ENCODE peak calls at places on chromosomes 12 and 14, in four cellular contexts. T, W, D and G are unnamed samples.

GRCh38 chr12:4859478-4860210 is 50.1 kb upstream of the KCNA1 start:
- DNase-seq in D (no peak), W (no peak), T (no peak), G (no peak)

GRCh38 chr14:104967414-104968152 is 10.6 kb downstream of the AHNAK2 start:
- DNase-seq in T (no peak), D (no peak), W (no peak), G (peak; percentile 61)

GRCh38 chr14:68619805-68620574 is 172.9 kb downstream of the ZFP36L1 start:
- DNase-seq in T (peak; percentile 92), W (no peak), D (no peak), G (peak; percentile 17)

GRCh38 chr12:70733385-70733784 is 96.2 kb upstream of the PTPRB start:
- DNase-seq in W (peak; percentile 28), T (no peak), D (no peak), G (no peak)

GRCh38 chr12:109842021-109842420 is 8.8 kb upstream of the TRPV4 start:
- DNase-seq in D (no peak), T (no peak), W (no peak), G (no peak)

GRCh38 chr14:94467728-94468520 is 8.1 kb downstream of the SERPINA9 start:
- DNase-seq in D (no peak), W (no peak), T (no peak), G (no peak)

GRCh38 chr12:132270969-132271754 is 58.2 kb downstream of the GALNT9 start:
- DNase-seq in D (no peak), T (no peak), W (no peak), G (no peak)

GRCh38 chr12:89817501-89818226 is 109.0 kb upstream of the ATP2B1 start:
- DNase-seq in W (no peak), D (no peak), T (no peak), G (no peak)

GRCh38 chr12:29732211-29732992 is 51.3 kb downstream of the TMTC1 start:
- DNase-seq in W (no peak), T (no peak), D (no peak), G (no peak)

GRCh38 chr12:124422142-124422569 is 127.3 kb downstream of the RFLNA start:
- DNase-seq in W (no peak), T (peak; percentile 55), D (peak; percentile 81), G (peak; percentile 68)

GRCh38 chr12:21893924-21894323 is 47.3 kb downstream of the ABCC9 start:
- DNase-seq in T (no peak), D (no peak), W (no peak), G (no peak)

GRCh38 chr12:81329088-81329487 is 251.2 kb downstream of the ACSS3 start:
- DNase-seq in W (no peak), D (no peak), T (no peak), G (no peak)

GRCh38 chr12:82874935-82875334 is 188.2 kb downstream of the TMTC2 start:
- DNase-seq in T (no peak), D (no peak), W (no peak), G (no peak)

GRCh38 chr12:93430280-93430679 is 11.5 kb downstream of the UBE2N start:
- DNase-seq in T (no peak), W (no peak), D (no peak), G (no peak)

GRCh38 chr14:73289308-73289707 is 52.0 kb downstream of the PAPLN start:
- DNase-seq in W (no peak), T (no peak), D (no peak), G (no peak)

GRCh38 chr14:46344327-46344937 is 307.1 kb downstream of the RPL10L start:
- DNase-seq in W (peak; percentile 23), T (no peak), D (no peak), G (no peak)
- TF ChIP-seq CTCF in W (no peak), T (peak; percentile 13), D (peak; percentile 52), G (no peak)

GRCh38 chr14:100219126-100219785 is 19.7 kb upstream of the YY1 start:
- DNase-seq in W (peak; percentile 73), D (no peak), T (peak; percentile 79), G (no peak)

GRCh38 chr14:100222219-100223093 is 16.5 kb upstream of the YY1 start:
- DNase-seq in W (no peak), D (no peak), T (no peak), G (no peak)

GRCh38 chr14:100223332-100224171 is 15.4 kb upstream of the YY1 start:
- DNase-seq in D (no peak), W (no peak), T (no peak), G (no peak)

GRCh38 chr14:100224229-100224628 is 14.7 kb upstream of the YY1 start:
- DNase-seq in T (no peak), D (no peak), W (no peak), G (no peak)

GRCh38 chr14:100221419-100222218 is 17.3 kb upstream of the YY1 start:
- DNase-seq in D (peak; percentile 67), T (peak; percentile 41), W (peak; percentile 63), G (no peak)
- TF ChIP-seq POLR2A in D (peak; percentile 39), T (peak; percentile 46), W (no peak), G (no peak)

GRCh38 chr14:71932229-71932951 is at the start of gene RGS6:
- DNase-seq in W (peak; percentile 46), D (peak; percentile 57), T (peak; percentile 12), G (peak; percentile 15)
- TF ChIP-seq CTCF in W (peak; percentile 40), D (peak; percentile 35), T (peak; percentile 2), G (no peak)

DNA sequence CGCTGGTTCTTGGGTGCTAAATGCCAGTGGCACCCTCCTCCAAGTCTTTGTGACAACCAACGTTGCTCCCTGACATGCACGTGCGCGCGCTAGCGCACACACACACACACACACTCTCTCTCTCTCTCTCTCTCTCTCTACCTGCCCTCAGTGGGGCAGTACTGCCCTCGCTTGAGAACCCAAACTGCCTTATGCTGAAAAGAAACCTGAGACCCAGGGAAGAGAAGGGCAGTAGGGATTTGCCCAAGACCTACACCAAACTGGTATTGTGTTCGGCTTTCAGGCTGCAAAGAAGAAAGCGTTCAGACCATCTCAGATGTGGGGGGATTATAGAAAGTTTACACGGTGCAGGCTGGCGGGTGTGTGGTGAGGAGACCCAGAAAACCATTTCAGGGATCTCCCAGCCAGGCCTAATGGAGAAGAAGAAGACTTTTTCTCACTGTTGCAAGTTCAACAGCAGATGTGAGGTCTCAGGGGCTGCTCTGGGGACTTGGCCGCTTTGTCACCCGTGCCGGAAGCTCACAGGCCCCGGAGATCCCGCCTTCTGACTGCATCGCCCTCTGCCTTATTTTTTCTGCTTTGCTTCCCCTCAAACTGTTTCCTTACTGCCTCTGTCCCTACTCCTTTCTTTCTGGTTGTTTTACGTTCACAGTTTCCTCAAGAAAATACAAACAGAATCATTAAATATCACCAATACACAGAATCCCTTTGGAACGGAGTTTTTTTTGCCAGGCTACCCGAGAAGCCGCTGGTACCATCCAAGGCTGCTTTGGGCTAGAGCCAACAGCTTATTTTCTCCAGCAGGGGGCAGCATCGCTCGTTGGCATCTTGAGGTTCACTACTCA is 82.4 kb downstream of the PPM1A start:
- DNase-seq in W (peak; percentile 86), T (peak; percentile 54), D (peak; percentile 66), G (no peak)
- TF ChIP-seq POLR2A in W (no peak), T (no peak), D (no peak), G (no peak)

GRCh38 chr12:113314121-113314529 is 20.8 kb downstream of the SLC8B1 start:
- DNase-seq in W (no peak), T (no peak), D (no peak), G (no peak)

GRCh38 chr12:113305281-113305856 is 29.5 kb downstream of the SLC8B1 start:
- DNase-seq in T (no peak), D (no peak), W (no peak), G (no peak)

GRCh38 chr12:113315358-113315757 is 19.6 kb downstream of the SLC8B1 start:
- DNase-seq in D (no peak), W (no peak), T (no peak), G (no peak)

GRCh38 chr12:113306382-113306781 is 28.5 kb downstream of the SLC8B1 start:
- DNase-seq in D (no peak), W (no peak), T (no peak), G (no peak)

DNA sequence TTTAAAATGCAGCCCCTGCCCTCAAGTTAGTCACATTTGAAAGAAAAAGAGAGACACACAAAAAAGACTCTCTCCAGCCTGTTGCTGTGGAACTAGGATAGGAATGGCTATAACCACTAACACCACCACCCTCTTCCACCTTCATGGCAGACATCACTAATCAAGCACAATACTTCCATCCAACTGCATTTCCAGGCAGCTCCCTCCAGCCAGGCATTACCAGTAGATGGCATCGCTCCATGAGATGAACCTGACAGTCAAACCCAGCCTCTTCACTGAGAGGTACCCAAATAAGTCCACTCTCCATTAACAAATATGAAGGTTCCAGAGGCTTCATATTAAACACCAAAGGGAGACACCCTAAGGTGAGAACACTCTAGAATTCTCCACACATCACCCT is 24.4 kb downstream of the SLC8B1 start:
- DNase-seq in T (no peak), D (no peak), W (no peak), G (no peak)
- TF ChIP-seq CTCF in T (no peak), D (peak; percentile 5), W (no peak), G (no peak)

GRCh38 chr14:61558271-61558670 is 137.0 kb upstream of the HIF1A start:
- DNase-seq in D (no peak), W (no peak), T (no peak), G (no peak)
- TF ChIP-seq POLR2A in D (no peak), W (no peak), T (no peak), G (no peak)